ENCODE peak calls at places on chromosomes 6 and 20, in eight cellular contexts. One of them, this sample, is unnamed.

GRCh38 chr6:35919827-35920751 is 809 bp downstream of the SRPK1 start:
- DNase-seq in breast epithelium: no peak
- DNase-seq in lower lobe of right lung: peak; percentile 50
- DNase-seq in dorsolateral prefrontal cortex: no peak
- DNase-seq in NB4: peak; percentile 75
- DNase-seq in body of pancreas: peak; percentile 57
- DNase-seq in B cell: peak; percentile 54
- DNase-seq in endodermal cell: peak; percentile 81
- DNase-seq in this sample: no peak

GRCh38 chr6:73207221-73207837 is 18.0 kb downstream of the KHDC1L start:
- DNase-seq in endodermal cell: no peak
- DNase-seq in lower lobe of right lung: no peak
- DNase-seq in breast epithelium: no peak
- DNase-seq in body of pancreas: no peak
- DNase-seq in NB4: no peak
- DNase-seq in dorsolateral prefrontal cortex: no peak
- DNase-seq in B cell: no peak
- DNase-seq in this sample: no peak

GRCh38 chr20:61912665-61913422 is 152.8 kb downstream of the TAF4 start:
- DNase-seq in dorsolateral prefrontal cortex: no peak
- DNase-seq in endodermal cell: no peak
- DNase-seq in B cell: no peak
- DNase-seq in NB4: no peak
- DNase-seq in body of pancreas: no peak
- DNase-seq in breast epithelium: no peak
- DNase-seq in lower lobe of right lung: peak; percentile 35
- DNase-seq in this sample: peak; percentile 68

GRCh38 chr20:23995905-23996666 is 7.5 kb upstream of the GGTLC1 start:
- DNase-seq in breast epithelium: no peak
- DNase-seq in endodermal cell: peak; percentile 60
- DNase-seq in B cell: peak; percentile 48
- DNase-seq in NB4: peak; percentile 60
- DNase-seq in body of pancreas: peak; percentile 68
- DNase-seq in dorsolateral prefrontal cortex: peak; percentile 58
- DNase-seq in lower lobe of right lung: peak; percentile 70
- DNase-seq in this sample: peak; percentile 35

GRCh38 chr6:157393667-157394329 is 12.8 kb downstream of the ZDHHC14 start:
- DNase-seq in lower lobe of right lung: no peak
- DNase-seq in body of pancreas: no peak
- DNase-seq in dorsolateral prefrontal cortex: no peak
- DNase-seq in endodermal cell: no peak
- DNase-seq in breast epithelium: no peak
- DNase-seq in NB4: peak; percentile 26
- DNase-seq in B cell: no peak
- DNase-seq in this sample: no peak

GRCh38 chr6:2792330-2792729 is 27.1 kb downstream of the WRNIP1 start:
- DNase-seq in lower lobe of right lung: no peak
- DNase-seq in B cell: no peak
- DNase-seq in NB4: peak; percentile 38
- DNase-seq in endodermal cell: no peak
- DNase-seq in body of pancreas: no peak
- DNase-seq in dorsolateral prefrontal cortex: no peak
- DNase-seq in breast epithelium: no peak
- DNase-seq in this sample: no peak

GRCh38 chr6:121668259-121668658 is 232.8 kb downstream of the GJA1 start:
- DNase-seq in endodermal cell: no peak
- DNase-seq in NB4: no peak
- DNase-seq in breast epithelium: no peak
- DNase-seq in dorsolateral prefrontal cortex: no peak
- DNase-seq in B cell: no peak
- DNase-seq in body of pancreas: no peak
- DNase-seq in lower lobe of right lung: no peak
- DNase-seq in this sample: no peak

GRCh38 chr6:116570856-116571682 is at the start of gene RWDD1:
- DNase-seq in B cell: peak; percentile 99
- DNase-seq in NB4: peak; percentile 100
- DNase-seq in lower lobe of right lung: peak; percentile 100
- DNase-seq in breast epithelium: peak; percentile 97
- DNase-seq in dorsolateral prefrontal cortex: peak; percentile 98
- DNase-seq in endodermal cell: peak; percentile 100
- DNase-seq in body of pancreas: peak; percentile 99
- DNase-seq in this sample: peak; percentile 97

GRCh38 chr6:137488736-137489409 is 5.3 kb downstream of the OLIG3 start:
- DNase-seq in dorsolateral prefrontal cortex: no peak
- DNase-seq in NB4: no peak
- DNase-seq in body of pancreas: no peak
- DNase-seq in breast epithelium: no peak
- DNase-seq in B cell: no peak
- DNase-seq in lower lobe of right lung: peak; percentile 50
- DNase-seq in endodermal cell: peak; percentile 84
- DNase-seq in this sample: peak; percentile 29

GRCh38 chr6:169119669-169120068 is 134.0 kb downstream of the THBS2 start:
- DNase-seq in body of pancreas: no peak
- DNase-seq in endodermal cell: no peak
- DNase-seq in dorsolateral prefrontal cortex: no peak
- DNase-seq in NB4: no peak
- DNase-seq in lower lobe of right lung: no peak
- DNase-seq in B cell: no peak
- DNase-seq in breast epithelium: no peak
- DNase-seq in this sample: no peak

GRCh38 chr20:43665466-43666176 is 1.3 kb upstream of the MYBL2 start:
- DNase-seq in lower lobe of right lung: no peak
- DNase-seq in body of pancreas: no peak
- DNase-seq in endodermal cell: peak; percentile 43
- DNase-seq in NB4: no peak
- DNase-seq in B cell: no peak
- DNase-seq in breast epithelium: no peak
- DNase-seq in dorsolateral prefrontal cortex: no peak
- DNase-seq in this sample: no peak

GRCh38 chr20:32922466-32922865 is 63.7 kb downstream of the EFCAB8 start:
- DNase-seq in B cell: no peak
- DNase-seq in breast epithelium: no peak
- DNase-seq in body of pancreas: no peak
- DNase-seq in NB4: no peak
- DNase-seq in endodermal cell: no peak
- DNase-seq in dorsolateral prefrontal cortex: no peak
- DNase-seq in lower lobe of right lung: no peak
- DNase-seq in this sample: no peak

GRCh38 chr20:13338097-13338661 is 117.1 kb downstream of the ISM1 start:
- DNase-seq in dorsolateral prefrontal cortex: no peak
- DNase-seq in body of pancreas: no peak
- DNase-seq in NB4: no peak
- DNase-seq in lower lobe of right lung: no peak
- DNase-seq in B cell: no peak
- DNase-seq in endodermal cell: no peak
- DNase-seq in breast epithelium: no peak
- DNase-seq in this sample: no peak

GRCh38 chr20:59784365-59785117 is 148.9 kb downstream of the SYCP2 start:
- DNase-seq in body of pancreas: no peak
- DNase-seq in NB4: no peak
- DNase-seq in lower lobe of right lung: no peak
- DNase-seq in endodermal cell: peak; percentile 36
- DNase-seq in breast epithelium: no peak
- DNase-seq in B cell: no peak
- DNase-seq in dorsolateral prefrontal cortex: no peak
- DNase-seq in this sample: no peak

DNA sequence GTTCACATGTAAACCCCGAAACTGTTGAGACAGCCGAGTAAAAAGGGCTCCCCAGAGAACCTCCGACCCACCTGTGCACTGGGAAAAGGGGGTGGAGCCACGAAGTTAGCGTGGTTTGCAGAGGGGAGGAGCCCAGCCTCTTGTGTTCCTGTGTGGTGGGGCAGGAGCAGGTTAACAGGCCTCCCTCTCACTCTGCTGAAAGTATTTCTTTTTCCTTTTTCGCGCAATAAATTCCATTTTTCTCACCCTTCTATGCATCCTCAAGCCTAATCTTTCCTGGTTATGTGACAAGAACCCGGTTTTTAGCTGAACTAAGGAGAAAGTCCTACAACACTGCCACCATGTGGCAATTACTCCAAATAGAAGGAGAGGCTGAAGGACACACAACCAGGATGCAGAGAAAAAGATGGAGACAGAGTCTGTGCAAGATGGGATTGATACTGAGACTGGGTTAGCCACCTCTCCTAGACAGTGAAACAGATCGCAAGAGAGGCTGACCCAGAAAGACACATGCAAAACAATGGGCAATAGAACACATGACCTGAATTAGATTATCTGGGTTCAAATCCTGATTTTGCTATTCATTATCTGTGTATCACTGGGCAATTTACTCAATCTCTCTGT is 168.7 kb upstream of the PRSS16 start:
- DNase-seq in lower lobe of right lung: no peak
- DNase-seq in NB4: peak; percentile 78
- DNase-seq in breast epithelium: no peak
- DNase-seq in dorsolateral prefrontal cortex: no peak
- DNase-seq in B cell: no peak
- DNase-seq in body of pancreas: peak; percentile 57
- DNase-seq in endodermal cell: peak; percentile 87
- DNase-seq in this sample: peak; percentile 48
- TF ChIP-seq CTCF in lower lobe of right lung: peak; percentile 71
- TF ChIP-seq CTCF in NB4: peak; percentile 61
- TF ChIP-seq CTCF in breast epithelium: peak; percentile 66
- TF ChIP-seq CTCF in dorsolateral prefrontal cortex: peak; percentile 77
- TF ChIP-seq CTCF in B cell: peak; percentile 69
- TF ChIP-seq CTCF in body of pancreas: peak; percentile 84
- TF ChIP-seq CTCF in endodermal cell: peak; percentile 95
- TF ChIP-seq CTCF in this sample: peak; percentile 47

GRCh38 chr6:13120483-13121482 is 207.6 kb downstream of the TBC1D7 start:
- DNase-seq in lower lobe of right lung: no peak
- DNase-seq in B cell: no peak
- DNase-seq in NB4: peak; percentile 32
- DNase-seq in endodermal cell: peak; percentile 59
- DNase-seq in breast epithelium: no peak
- DNase-seq in body of pancreas: peak; percentile 94
- DNase-seq in dorsolateral prefrontal cortex: no peak
- DNase-seq in this sample: no peak
- TF ChIP-seq CTCF in lower lobe of right lung: no peak
- TF ChIP-seq CTCF in B cell: no peak
- TF ChIP-seq CTCF in NB4: no peak
- TF ChIP-seq CTCF in endodermal cell: peak; percentile 60
- TF ChIP-seq CTCF in breast epithelium: no peak
- TF ChIP-seq CTCF in body of pancreas: peak; percentile 72
- TF ChIP-seq CTCF in dorsolateral prefrontal cortex: no peak
- TF ChIP-seq CTCF in this sample: no peak

GRCh38 chr20:35604444-35604750 is 11.2 kb upstream of the SPAG4 start:
- DNase-seq in dorsolateral prefrontal cortex: no peak
- DNase-seq in breast epithelium: peak; percentile 47
- DNase-seq in lower lobe of right lung: no peak
- DNase-seq in NB4: peak; percentile 50
- DNase-seq in endodermal cell: peak; percentile 91
- DNase-seq in body of pancreas: peak; percentile 63
- DNase-seq in B cell: no peak
- DNase-seq in this sample: no peak
- TF ChIP-seq CTCF in dorsolateral prefrontal cortex: no peak
- TF ChIP-seq CTCF in breast epithelium: no peak
- TF ChIP-seq CTCF in lower lobe of right lung: no peak
- TF ChIP-seq CTCF in NB4: peak; percentile 66
- TF ChIP-seq CTCF in endodermal cell: peak; percentile 80
- TF ChIP-seq CTCF in body of pancreas: peak; percentile 22
- TF ChIP-seq CTCF in B cell: no peak
- TF ChIP-seq CTCF in this sample: peak; percentile 40

GRCh38 chr6:20404641-20405032 is 3.0 kb downstream of the E2F3 start:
- DNase-seq in NB4: peak; percentile 87
- DNase-seq in body of pancreas: peak; percentile 49
- DNase-seq in dorsolateral prefrontal cortex: no peak
- DNase-seq in breast epithelium: no peak
- DNase-seq in endodermal cell: peak; percentile 88
- DNase-seq in B cell: peak; percentile 80
- DNase-seq in lower lobe of right lung: no peak
- DNase-seq in this sample: peak; percentile 56
- TF ChIP-seq CTCF in NB4: peak; percentile 65
- TF ChIP-seq CTCF in body of pancreas: peak; percentile 31
- TF ChIP-seq CTCF in dorsolateral prefrontal cortex: peak; percentile 40
- TF ChIP-seq CTCF in breast epithelium: peak; percentile 25
- TF ChIP-seq CTCF in endodermal cell: peak; percentile 76
- TF ChIP-seq CTCF in B cell: peak; percentile 78
- TF ChIP-seq CTCF in lower lobe of right lung: peak; percentile 31
- TF ChIP-seq CTCF in this sample: peak; percentile 39

DNA sequence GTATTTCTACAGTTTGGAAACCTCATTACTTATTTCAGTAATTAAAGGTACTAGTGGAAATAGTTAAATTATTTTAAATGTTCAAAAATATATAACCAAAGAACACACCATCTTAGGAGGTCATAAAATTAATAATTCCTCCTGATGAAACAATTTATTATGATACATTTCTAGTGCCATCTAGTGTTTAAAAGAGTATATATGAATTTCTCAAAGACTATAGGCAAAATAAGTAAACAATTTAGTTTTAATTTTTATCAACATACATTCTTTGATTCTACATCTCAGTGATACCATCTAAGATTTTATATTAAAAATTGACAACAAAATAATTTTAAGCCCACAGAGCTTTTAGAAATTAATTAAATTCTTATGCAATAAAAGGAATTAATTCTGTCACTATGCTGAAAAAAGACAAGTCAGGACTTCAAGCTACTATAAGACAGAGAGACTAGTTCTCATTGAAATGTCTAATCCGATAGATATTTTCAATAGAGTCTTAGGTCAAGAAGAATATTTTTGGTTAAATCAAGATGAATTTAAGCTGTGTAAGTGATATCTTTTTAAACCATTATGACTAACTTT is 107.8 kb upstream of the RNF217 start:
- DNase-seq in B cell: no peak
- DNase-seq in endodermal cell: no peak
- DNase-seq in body of pancreas: no peak
- DNase-seq in breast epithelium: no peak
- DNase-seq in dorsolateral prefrontal cortex: no peak
- DNase-seq in NB4: no peak
- DNase-seq in lower lobe of right lung: no peak
- DNase-seq in this sample: no peak
- TF ChIP-seq CTCF in B cell: no peak
- TF ChIP-seq CTCF in endodermal cell: peak; percentile 53
- TF ChIP-seq CTCF in body of pancreas: no peak
- TF ChIP-seq CTCF in breast epithelium: peak; percentile 22
- TF ChIP-seq CTCF in dorsolateral prefrontal cortex: peak; percentile 61
- TF ChIP-seq CTCF in NB4: no peak
- TF ChIP-seq CTCF in lower lobe of right lung: no peak
- TF ChIP-seq CTCF in this sample: no peak

GRCh38 chr6:23659125-23659524 is 466.9 kb upstream of the NRSN1 start:
- DNase-seq in breast epithelium: no peak
- DNase-seq in endodermal cell: peak; percentile 75
- DNase-seq in B cell: no peak
- DNase-seq in NB4: peak; percentile 7
- DNase-seq in body of pancreas: no peak
- DNase-seq in dorsolateral prefrontal cortex: no peak
- DNase-seq in lower lobe of right lung: no peak
- DNase-seq in this sample: no peak
- TF ChIP-seq CTCF in breast epithelium: peak; percentile 27
- TF ChIP-seq CTCF in endodermal cell: peak; percentile 87
- TF ChIP-seq CTCF in B cell: no peak
- TF ChIP-seq CTCF in NB4: peak; percentile 20
- TF ChIP-seq CTCF in body of pancreas: peak; percentile 40
- TF ChIP-seq CTCF in dorsolateral prefrontal cortex: peak; percentile 79
- TF ChIP-seq CTCF in lower lobe of right lung: peak; percentile 29
- TF ChIP-seq CTCF in this sample: no peak

This sample was measured in GM20000.